ENCODE peak calls at places on chromosomes 11 and 22, in eight cellular contexts. One of them, this sample, is unnamed.

GRCh38 chr11:19864141-19865120 is 151.8 kb downstream of the NAV2 start:
- DNase-seq in hypothalamus: no peak
- DNase-seq in adipocyte: no peak
- DNase-seq in activated CD8-positive, alpha-beta memory T cell treated with anti-CD3 and anti-CD28 coated beads, Interleukin-2, amount 50 U/mL, for 48 hours: no peak
- DNase-seq in T-helper 2 cell: no peak
- DNase-seq in endodermal cell: no peak
- DNase-seq in H4: no peak
- DNase-seq in activated T-cell treated with anti-CD3 and anti-CD28 coated beads, Interleukin-2, amount 50 U/mL, for 48 hours: no peak
- DNase-seq in this sample: no peak

GRCh38 chr11:67285541-67286498 is 3.3 kb upstream of the ANKRD13D start:
- DNase-seq in hypothalamus: no peak
- DNase-seq in adipocyte: no peak
- DNase-seq in activated CD8-positive, alpha-beta memory T cell treated with anti-CD3 and anti-CD28 coated beads, Interleukin-2, amount 50 U/mL, for 48 hours: no peak
- DNase-seq in T-helper 2 cell: peak
- DNase-seq in endodermal cell: no peak
- DNase-seq in H4: no peak
- DNase-seq in activated T-cell treated with anti-CD3 and anti-CD28 coated beads, Interleukin-2, amount 50 U/mL, for 48 hours: peak
- DNase-seq in this sample: no peak

GRCh38 chr22:27154717-27155116 is 497.3 kb downstream of the MIAT start:
- DNase-seq in hypothalamus: no peak
- DNase-seq in adipocyte: no peak
- DNase-seq in activated CD8-positive, alpha-beta memory T cell treated with anti-CD3 and anti-CD28 coated beads, Interleukin-2, amount 50 U/mL, for 48 hours: no peak
- DNase-seq in T-helper 2 cell: no peak
- DNase-seq in endodermal cell: no peak
- DNase-seq in H4: no peak
- DNase-seq in activated T-cell treated with anti-CD3 and anti-CD28 coated beads, Interleukin-2, amount 50 U/mL, for 48 hours: no peak
- DNase-seq in this sample: no peak

GRCh38 chr11:122209619-122210377 is 93.8 kb upstream of the BLID start:
- DNase-seq in hypothalamus: peak
- DNase-seq in adipocyte: peak
- DNase-seq in activated CD8-positive, alpha-beta memory T cell treated with anti-CD3 and anti-CD28 coated beads, Interleukin-2, amount 50 U/mL, for 48 hours: no peak
- DNase-seq in T-helper 2 cell: no peak
- DNase-seq in endodermal cell: no peak
- DNase-seq in H4: peak
- DNase-seq in activated T-cell treated with anti-CD3 and anti-CD28 coated beads, Interleukin-2, amount 50 U/mL, for 48 hours: no peak
- DNase-seq in this sample: no peak

GRCh38 chr11:132779487-132779886 is 752.8 kb downstream of the OPCML start:
- DNase-seq in hypothalamus: no peak
- DNase-seq in adipocyte: peak
- DNase-seq in activated CD8-positive, alpha-beta memory T cell treated with anti-CD3 and anti-CD28 coated beads, Interleukin-2, amount 50 U/mL, for 48 hours: no peak
- DNase-seq in T-helper 2 cell: no peak
- DNase-seq in endodermal cell: no peak
- DNase-seq in H4: no peak
- DNase-seq in activated T-cell treated with anti-CD3 and anti-CD28 coated beads, Interleukin-2, amount 50 U/mL, for 48 hours: no peak
- DNase-seq in this sample: no peak

GRCh38 chr22:47588583-47588970 is 826.1 kb downstream of the TBC1D22A start:
- DNase-seq in hypothalamus: no peak
- DNase-seq in adipocyte: no peak
- DNase-seq in activated CD8-positive, alpha-beta memory T cell treated with anti-CD3 and anti-CD28 coated beads, Interleukin-2, amount 50 U/mL, for 48 hours: no peak
- DNase-seq in T-helper 2 cell: no peak
- DNase-seq in endodermal cell: peak
- DNase-seq in H4: no peak
- DNase-seq in activated T-cell treated with anti-CD3 and anti-CD28 coated beads, Interleukin-2, amount 50 U/mL, for 48 hours: no peak
- DNase-seq in this sample: no peak

GRCh38 chr11:404551-405264 is 10.1 kb downstream of the SIGIRR start:
- DNase-seq in hypothalamus: no peak
- DNase-seq in adipocyte: no peak
- DNase-seq in activated CD8-positive, alpha-beta memory T cell treated with anti-CD3 and anti-CD28 coated beads, Interleukin-2, amount 50 U/mL, for 48 hours: no peak
- DNase-seq in T-helper 2 cell: no peak
- DNase-seq in endodermal cell: no peak
- DNase-seq in H4: no peak
- DNase-seq in activated T-cell treated with anti-CD3 and anti-CD28 coated beads, Interleukin-2, amount 50 U/mL, for 48 hours: no peak
- DNase-seq in this sample: no peak

GRCh38 chr22:40183029-40183581 is 5.4 kb downstream of the TNRC6B start:
- DNase-seq in hypothalamus: no peak
- DNase-seq in adipocyte: peak
- DNase-seq in activated CD8-positive, alpha-beta memory T cell treated with anti-CD3 and anti-CD28 coated beads, Interleukin-2, amount 50 U/mL, for 48 hours: no peak
- DNase-seq in T-helper 2 cell: peak
- DNase-seq in endodermal cell: no peak
- DNase-seq in H4: peak
- DNase-seq in activated T-cell treated with anti-CD3 and anti-CD28 coated beads, Interleukin-2, amount 50 U/mL, for 48 hours: no peak
- DNase-seq in this sample: peak

GRCh38 chr11:66478823-66479740 is 1.2 kb upstream of the DPP3 start:
- DNase-seq in hypothalamus: peak
- DNase-seq in adipocyte: peak
- DNase-seq in activated CD8-positive, alpha-beta memory T cell treated with anti-CD3 and anti-CD28 coated beads, Interleukin-2, amount 50 U/mL, for 48 hours: peak
- DNase-seq in T-helper 2 cell: peak
- DNase-seq in endodermal cell: peak
- DNase-seq in H4: peak
- DNase-seq in activated T-cell treated with anti-CD3 and anti-CD28 coated beads, Interleukin-2, amount 50 U/mL, for 48 hours: peak
- DNase-seq in this sample: peak

GRCh38 chr11:27898166-27898565 is 197.9 kb upstream of the BDNF start:
- DNase-seq in hypothalamus: no peak
- DNase-seq in adipocyte: no peak
- DNase-seq in activated CD8-positive, alpha-beta memory T cell treated with anti-CD3 and anti-CD28 coated beads, Interleukin-2, amount 50 U/mL, for 48 hours: no peak
- DNase-seq in T-helper 2 cell: no peak
- DNase-seq in endodermal cell: no peak
- DNase-seq in H4: no peak
- DNase-seq in activated T-cell treated with anti-CD3 and anti-CD28 coated beads, Interleukin-2, amount 50 U/mL, for 48 hours: no peak
- DNase-seq in this sample: no peak

GRCh38 chr11:36746886-36747710 is 149.1 kb upstream of the RAG2 start:
- DNase-seq in hypothalamus: peak
- DNase-seq in adipocyte: peak
- DNase-seq in activated CD8-positive, alpha-beta memory T cell treated with anti-CD3 and anti-CD28 coated beads, Interleukin-2, amount 50 U/mL, for 48 hours: peak
- DNase-seq in T-helper 2 cell: peak
- DNase-seq in endodermal cell: peak
- DNase-seq in H4: peak
- DNase-seq in activated T-cell treated with anti-CD3 and anti-CD28 coated beads, Interleukin-2, amount 50 U/mL, for 48 hours: peak
- DNase-seq in this sample: peak

GRCh38 chr11:64000026-64000739 is 13.9 kb downstream of the OTUB1 start:
- DNase-seq in hypothalamus: peak
- DNase-seq in adipocyte: peak
- DNase-seq in activated CD8-positive, alpha-beta memory T cell treated with anti-CD3 and anti-CD28 coated beads, Interleukin-2, amount 50 U/mL, for 48 hours: peak
- DNase-seq in T-helper 2 cell: peak
- DNase-seq in endodermal cell: peak
- DNase-seq in H4: no peak
- DNase-seq in activated T-cell treated with anti-CD3 and anti-CD28 coated beads, Interleukin-2, amount 50 U/mL, for 48 hours: peak
- DNase-seq in this sample: no peak

GRCh38 chr22:43535741-43536140 is 123.9 kb downstream of the MPPED1 start:
- DNase-seq in hypothalamus: no peak
- DNase-seq in adipocyte: no peak
- DNase-seq in activated CD8-positive, alpha-beta memory T cell treated with anti-CD3 and anti-CD28 coated beads, Interleukin-2, amount 50 U/mL, for 48 hours: no peak
- DNase-seq in T-helper 2 cell: no peak
- DNase-seq in endodermal cell: no peak
- DNase-seq in H4: no peak
- DNase-seq in activated T-cell treated with anti-CD3 and anti-CD28 coated beads, Interleukin-2, amount 50 U/mL, for 48 hours: no peak
- DNase-seq in this sample: no peak

GRCh38 chr11:96713301-96713700 is 323.5 kb downstream of the JRKL start:
- DNase-seq in hypothalamus: no peak
- DNase-seq in adipocyte: no peak
- DNase-seq in activated CD8-positive, alpha-beta memory T cell treated with anti-CD3 and anti-CD28 coated beads, Interleukin-2, amount 50 U/mL, for 48 hours: no peak
- DNase-seq in T-helper 2 cell: no peak
- DNase-seq in endodermal cell: no peak
- DNase-seq in H4: no peak
- DNase-seq in activated T-cell treated with anti-CD3 and anti-CD28 coated beads, Interleukin-2, amount 50 U/mL, for 48 hours: no peak
- DNase-seq in this sample: no peak